ENCODE peak calls at places on chromosomes 16 and 17, in six cellular contexts. N is ovary; C is body of pancreas; R is left lung; O is testis; W is CD4-positive, alpha-beta T cell. V is an unnamed sample. For H3K9me3, the result is how much of the 10 kb centered on the place peaks cover.

GRCh38 chr16:12557808-12558207 is 245.9 kb downstream of the CPPED1 start:
- DNase-seq in N (no peak), C (no peak), R (no peak), O (no peak), W (no peak), V (no peak)

GRCh38 chr17:79928502-79929256 is 89.4 kb upstream of the CBX4 start:
- DNase-seq in N (no peak), C (no peak), R (no peak), O (no peak), W (no peak), V (no peak)

GRCh38 chr17:71176315-71176714 is 944.5 kb upstream of the SOX9 start:
- DNase-seq in N (no peak), C (no peak), R (no peak), O (no peak), W (no peak), V (no peak)

GRCh38 chr17:81307636-81308035 is 12.5 kb upstream of the SLC38A10 start:
- DNase-seq in N (no peak), C (no peak), R (no peak), O (no peak), W (no peak), V (no peak)

GRCh38 chr17:2087597-2088211 is 32.8 kb downstream of the HIC1 start:
- DNase-seq in N (no peak), C (peak), R (no peak), O (no peak), W (no peak), V (peak)

GRCh38 chr17:40098846-40099626 is 1.4 kb downstream of the NR1D1 start:
- DNase-seq in N (peak), C (peak), R (peak), O (peak), W (peak), V (peak)

GRCh38 chr16:12426122-12426521 is 377.6 kb downstream of the CPPED1 start:
- DNase-seq in N (no peak), C (peak), R (no peak), O (no peak), W (no peak), V (no peak)

GRCh38 chr17:82330322-82331239 is 3.0 kb downstream of the SECTM1 start:
- DNase-seq in N (peak), C (no peak), R (peak), O (peak), W (no peak), V (peak)

GRCh38 chr16:89525146-89525913 is 17.1 kb downstream of the SPG7 start:
- DNase-seq in N (no peak), C (no peak), R (no peak), O (no peak), W (no peak), V (peak)

GRCh38 chr16:9380221-9380620 is 288.8 kb downstream of the HAPSTR1 start:
- DNase-seq in N (no peak), C (no peak), R (no peak), O (no peak), W (no peak), V (no peak)

GRCh38 chr16:87658564-87659225 is 56.4 kb downstream of the JPH3 start:
- DNase-seq in N (no peak), C (no peak), R (no peak), O (no peak), W (no peak), V (no peak)

GRCh38 chr16:87662254-87663204 is 60.2 kb downstream of the JPH3 start:
- DNase-seq in N (no peak), C (no peak), R (no peak), O (no peak), W (no peak), V (no peak)

GRCh38 chr16:87664792-87665191 is 62.5 kb downstream of the JPH3 start:
- DNase-seq in N (no peak), C (no peak), R (peak), O (no peak), W (no peak), V (no peak)

GRCh38 chr16:87665193-87665592 is 62.9 kb downstream of the JPH3 start:
- DNase-seq in N (no peak), C (no peak), R (peak), O (no peak), W (no peak), V (no peak)

DNA sequence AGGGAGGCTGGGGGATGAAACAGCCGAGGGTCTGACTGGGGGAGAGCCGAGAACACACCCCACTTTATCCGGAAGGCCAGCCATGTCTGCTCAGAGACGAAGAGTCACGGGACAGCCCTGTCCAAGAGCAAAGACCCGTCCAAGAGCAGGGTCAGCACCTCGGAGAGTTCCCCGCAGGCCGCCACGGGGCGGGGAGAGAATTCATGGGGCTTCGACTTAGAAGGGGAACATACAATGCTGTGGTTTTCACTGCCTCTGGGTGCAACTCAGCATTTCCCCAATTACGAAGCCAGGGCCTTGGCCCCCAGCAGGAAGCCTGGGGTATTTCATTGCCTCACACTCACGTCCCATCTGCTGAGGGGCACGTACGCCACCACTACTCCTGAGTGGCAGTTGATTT is 59.3 kb downstream of the JPH3 start:
- DNase-seq in N (no peak), C (peak), R (peak), O (peak), W (no peak), V (peak)
- H3K9me3 ChIP-seq in N (under half), C (under half), R (under half), O (under half), W (under half), V (under half)

DNA sequence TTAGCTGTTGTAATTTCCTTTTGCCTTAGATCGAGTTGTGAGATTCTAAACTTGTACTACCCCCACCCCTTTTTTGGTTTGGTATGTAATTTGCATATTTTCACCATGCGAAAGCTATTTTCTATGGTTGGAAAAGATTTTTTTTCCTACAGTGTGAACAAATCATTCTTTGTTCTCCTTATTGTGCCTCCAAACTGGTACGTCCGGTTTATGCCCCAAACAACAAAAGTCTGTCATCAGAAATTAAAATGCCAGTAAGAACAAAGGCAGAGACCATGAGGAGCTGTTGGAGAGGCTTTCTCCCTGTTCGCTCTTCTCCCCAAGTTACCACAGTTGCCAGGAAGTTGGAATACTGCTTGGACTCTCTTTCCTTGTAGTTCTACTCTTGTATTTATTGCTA is 66.2 kb downstream of the BCAS3 start:
- DNase-seq in N (no peak), C (peak), R (no peak), O (no peak), W (no peak), V (no peak)
- H3K27ac ChIP-seq in N (no peak), C (peak), R (peak), O (no peak), W (no peak), V (no peak)

GRCh38 chr17:54269886-54270285 is 447.2 kb downstream of the KIF2B start:
- DNase-seq in N (no peak), C (no peak), R (no peak), O (no peak), W (no peak), V (no peak)
- H3K9me3 ChIP-seq in N (under half), C (under half), R (under half), O (under half), W (under half), V (under half)

GRCh38 chr16:86307518-86307903 is 202.8 kb upstream of the FOXF1 start:
- DNase-seq in N (no peak), C (no peak), R (no peak), O (no peak), W (no peak), V (no peak)

GRCh38 chr16:86306811-86307517 is 203.4 kb upstream of the FOXF1 start:
- DNase-seq in N (no peak), C (no peak), R (no peak), O (no peak), W (no peak), V (no peak)

GRCh38 chr16:86304868-86305267 is 205.5 kb upstream of the FOXF1 start:
- DNase-seq in N (no peak), C (no peak), R (no peak), O (no peak), W (no peak), V (no peak)

GRCh38 chr16:86305440-86305839 is 204.9 kb upstream of the FOXF1 start:
- DNase-seq in N (no peak), C (no peak), R (no peak), O (no peak), W (no peak), V (no peak)

DNA sequence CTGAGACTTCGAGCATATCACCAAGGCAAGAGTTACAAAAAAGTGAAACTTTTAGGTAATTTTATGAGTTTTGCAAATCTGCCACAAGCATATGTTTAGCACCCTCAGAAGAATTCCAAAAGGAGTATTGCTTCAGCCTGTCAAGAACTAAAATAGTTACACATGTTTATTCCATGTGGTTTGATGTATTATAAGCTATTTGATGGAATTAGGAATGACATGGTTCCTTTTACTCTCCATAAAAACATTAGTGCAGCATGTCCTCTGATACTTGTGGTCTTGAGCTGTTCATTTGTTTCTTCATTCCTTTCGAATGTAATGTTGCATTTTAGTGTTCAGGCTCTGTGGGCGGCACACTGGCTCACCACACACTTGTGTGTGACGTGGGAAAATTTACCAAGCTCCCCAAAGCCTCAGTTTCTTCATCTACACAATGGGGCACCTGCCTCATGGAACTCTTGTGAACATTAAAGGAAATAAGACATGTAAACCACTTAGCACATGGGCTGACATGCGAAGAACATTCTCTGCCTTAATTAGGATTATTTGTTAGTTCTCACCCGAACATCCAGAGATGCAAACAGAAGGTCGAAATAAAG is 204.2 kb upstream of the FOXF1 start:
- DNase-seq in N (no peak), C (no peak), R (no peak), O (no peak), W (no peak), V (no peak)
- H3K27ac ChIP-seq in N (no peak), C (no peak), R (no peak), O (no peak), W (no peak), V (no peak)

GRCh38 chr17:29557717-29558116 is 9.1 kb downstream of the ABHD15 start:
- DNase-seq in N (no peak), C (no peak), R (no peak), O (no peak), W (no peak), V (no peak)
- H3K9me3 ChIP-seq in N (under half), C (under half), R (under half), O (under half), W (under half), V (under half)

GRCh38 chr17:44279586-44280344 is 11.8 kb upstream of the SLC4A1 start:
- DNase-seq in N (peak), C (peak), R (peak), O (peak), W (no peak), V (peak)

GRCh38 chr17:44283374-44284023 is 15.6 kb upstream of the SLC4A1 start:
- DNase-seq in N (no peak), C (no peak), R (no peak), O (no peak), W (no peak), V (no peak)

GRCh38 chr17:44278006-44278405 is 10.1 kb upstream of the SLC4A1 start:
- DNase-seq in N (no peak), C (no peak), R (no peak), O (no peak), W (no peak), V (no peak)

GRCh38 chr17:44281570-44281969 is 13.6 kb upstream of the SLC4A1 start:
- DNase-seq in N (no peak), C (no peak), R (peak), O (no peak), W (no peak), V (no peak)

DNA sequence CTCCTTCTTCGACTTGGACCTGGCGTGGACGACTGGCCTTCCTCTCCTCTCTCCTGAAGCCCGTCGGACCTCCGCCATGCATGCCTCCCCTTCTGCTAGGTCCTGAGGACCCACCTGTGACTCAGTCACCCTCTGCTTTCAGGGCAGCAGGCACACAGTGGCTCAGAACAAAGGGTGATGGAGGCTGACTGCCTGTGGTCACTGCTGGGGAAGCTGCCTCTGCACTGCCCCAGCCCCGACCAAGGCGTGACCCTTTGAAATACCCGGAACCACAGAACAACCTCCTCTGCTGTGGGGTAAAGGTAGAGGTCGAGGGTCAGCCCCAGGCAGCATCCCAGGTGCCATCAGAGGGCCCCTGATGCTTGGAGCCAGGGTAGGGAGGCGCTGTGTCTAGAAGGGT is 12.4 kb upstream of the SLC4A1 start:
- DNase-seq in N (no peak), C (no peak), R (peak), O (no peak), W (no peak), V (no peak)
- H3K27ac ChIP-seq in N (no peak), C (no peak), R (peak), O (peak), W (no peak), V (peak)

GRCh38 chr16:75169899-75170405 is 21.6 kb downstream of the ZFP1 start:
- DNase-seq in N (no peak), C (no peak), R (no peak), O (no peak), W (no peak), V (no peak)

GRCh38 chr16:75179208-75179607 is 27.8 kb downstream of the CTRB2 start:
- DNase-seq in N (no peak), C (no peak), R (no peak), O (no peak), W (no peak), V (no peak)

GRCh38 chr16:75176926-75177325 is 28.6 kb downstream of the ZFP1 start:
- DNase-seq in N (no peak), C (no peak), R (no peak), O (no peak), W (no peak), V (no peak)

GRCh38 chr16:75172578-75172977 is 24.3 kb downstream of the ZFP1 start:
- DNase-seq in N (no peak), C (no peak), R (no peak), O (no peak), W (no peak), V (no peak)

DNA sequence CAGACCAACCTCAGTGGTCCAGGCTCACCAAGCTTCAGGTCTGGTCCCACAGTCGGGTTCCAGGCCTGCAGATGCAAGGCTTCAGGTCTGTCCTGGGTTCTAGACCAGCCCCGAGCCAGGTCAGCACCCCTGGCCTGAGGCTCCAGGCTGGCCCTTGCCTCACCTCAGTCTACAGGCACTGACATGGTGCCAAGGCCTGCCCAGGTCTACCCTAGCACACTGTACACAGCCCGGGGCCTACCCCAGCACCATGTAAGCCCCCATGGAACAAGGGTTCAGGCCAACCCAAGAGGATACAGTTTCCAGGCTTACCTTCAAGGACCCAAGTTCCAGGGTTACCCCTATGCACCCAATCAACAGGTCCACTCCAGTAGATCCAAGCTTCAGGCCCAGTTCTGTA is 26.8 kb downstream of the ZFP1 start:
- DNase-seq in N (no peak), C (no peak), R (no peak), O (no peak), W (no peak), V (no peak)
- H3K9me3 ChIP-seq in N (under half), C (under half), R (under half), O (under half), W (half or more), V (under half)

DNA sequence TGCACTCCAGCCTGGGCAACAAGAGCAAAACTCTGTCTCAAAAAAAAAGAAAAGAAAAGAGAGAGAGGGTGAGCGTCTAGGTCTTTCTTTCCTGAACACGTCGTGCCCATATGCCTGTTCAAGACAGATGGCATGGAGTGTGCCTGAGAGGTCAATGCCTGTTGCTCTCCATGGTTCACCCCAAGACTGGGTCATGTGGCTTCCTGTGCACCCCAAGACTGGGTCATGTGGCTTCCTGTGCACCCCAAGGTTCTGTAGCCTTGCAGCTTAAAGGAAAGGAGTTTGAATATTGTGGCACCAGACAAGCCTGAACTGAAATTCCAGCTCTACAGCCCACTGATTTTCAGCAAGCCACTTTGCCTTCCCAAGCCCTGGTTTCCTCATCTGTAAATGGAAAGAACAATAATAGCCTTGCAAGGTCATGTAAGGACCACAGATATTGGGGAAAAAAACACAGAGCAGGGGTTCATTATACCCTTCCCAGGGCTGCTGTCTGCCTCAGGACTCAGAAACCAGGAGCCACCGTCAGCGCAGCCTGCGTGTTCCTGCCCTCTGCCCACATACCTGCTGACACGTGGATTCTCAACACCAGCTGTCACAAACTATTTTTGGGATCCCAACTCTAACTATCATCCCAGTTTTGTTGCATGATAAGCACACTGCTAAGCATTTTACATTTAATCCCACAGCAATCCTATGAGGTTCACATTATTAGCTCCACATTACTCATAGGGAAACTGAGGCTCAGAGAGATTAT is 18.0 kb upstream of the NAGS start:
- DNase-seq in N (no peak), C (no peak), R (no peak), O (no peak), W (no peak), V (no peak)
- H3K27ac ChIP-seq in N (no peak), C (no peak), R (no peak), O (no peak), W (no peak), V (no peak)